ENCODE peak calls at places on chromosomes 7 and 10, in eight cellular contexts. F is retinal pigment epithelial cell, N is neural progenitor cell, G is choroid plexus epithelial cell, W is GM13976, V is AG10803, O is cardiac fibroblast, D is B cell. I is an unnamed sample.

GRCh38 chr7:11424006-11424405 is 408.0 kb downstream of the THSD7A start:
- DNase-seq in F (no peak), N (no peak), G (no peak), W (no peak), V (no peak), O (no peak), D (no peak), I (no peak)

GRCh38 chr7:35831208-35831607 is 30.4 kb downstream of the SEPTIN7 start:
- DNase-seq in F (no peak), N (peak), G (peak), W (no peak), V (peak), O (no peak), D (no peak), I (no peak)

GRCh38 chr10:114073787-114074186 is 30.1 kb downstream of the ADRB1 start:
- DNase-seq in F (no peak), N (no peak), G (no peak), W (no peak), V (no peak), O (no peak), D (no peak), I (no peak)

GRCh38 chr10:70169661-70170364 is 501 bp downstream of the SAR1A start:
- DNase-seq in F (no peak), N (peak), G (peak), W (peak), V (peak), O (no peak), D (no peak), I (no peak)

GRCh38 chr10:113552723-113553122 is at the start of gene HABP2:
- DNase-seq in F (no peak), N (no peak), G (no peak), W (no peak), V (no peak), O (no peak), D (no peak), I (no peak)

GRCh38 chr7:19619122-19619521 is 89.7 kb downstream of the POLR1F start:
- DNase-seq in F (peak), N (no peak), G (peak), W (no peak), V (no peak), O (peak), D (no peak), I (no peak)

GRCh38 chr7:68224041-68224534 is 1227.5 kb downstream of the TYW1 start:
- DNase-seq in F (no peak), N (no peak), G (no peak), W (no peak), V (no peak), O (no peak), D (no peak), I (no peak)

GRCh38 chr10:21962362-21962761 is 41.2 kb downstream of the DNAJC1 start:
- DNase-seq in F (no peak), N (no peak), G (no peak), W (no peak), V (no peak), O (no peak), D (no peak), I (no peak)

GRCh38 chr7:19284596-19285300 is 139.5 kb upstream of the FERD3L start:
- DNase-seq in F (no peak), N (no peak), G (peak), W (no peak), V (peak), O (peak), D (no peak), I (no peak)

GRCh38 chr10:17386616-17387075 is 67.7 kb downstream of the ST8SIA6 start:
- DNase-seq in F (no peak), N (no peak), G (no peak), W (no peak), V (no peak), O (peak), D (no peak), I (no peak)

GRCh38 chr10:124999433-125000365 is 57.8 kb downstream of the ZRANB1 start:
- DNase-seq in F (peak), N (no peak), G (peak), W (peak), V (peak), O (peak), D (no peak), I (no peak)

GRCh38 chr7:132171130-132171576 is 405.1 kb downstream of the PLXNA4 start:
- DNase-seq in F (no peak), N (no peak), G (no peak), W (no peak), V (peak), O (no peak), D (no peak), I (no peak)

GRCh38 chr10:121558246-121558645 is 40.0 kb downstream of the FGFR2 start:
- DNase-seq in F (no peak), N (no peak), G (no peak), W (no peak), V (no peak), O (no peak), D (no peak), I (no peak)

GRCh38 chr7:2710256-2710655 is 22.3 kb downstream of the AMZ1 start:
- DNase-seq in F (no peak), N (no peak), G (no peak), W (peak), V (no peak), O (no peak), D (peak), I (no peak)

GRCh38 chr10:13924020-13924725 is 337.4 kb downstream of the PRPF18 start:
- DNase-seq in F (no peak), N (no peak), G (peak), W (no peak), V (peak), O (peak), D (no peak), I (no peak)

GRCh38 chr10:111211756-111212155 is 134.9 kb downstream of the ADRA2A start:
- DNase-seq in F (peak), N (no peak), G (no peak), W (no peak), V (peak), O (peak), D (no peak), I (no peak)

GRCh38 chr10:818526-819220 is 112.8 kb downstream of the LARP4B start:
- DNase-seq in F (no peak), N (no peak), G (no peak), W (no peak), V (no peak), O (no peak), D (no peak), I (no peak)

GRCh38 chr10:119655566-119656001 is 4.4 kb downstream of the BAG3 start:
- DNase-seq in F (no peak), N (no peak), G (peak), W (no peak), V (peak), O (peak), D (no peak), I (no peak)

GRCh38 chr7:104767113-104767512 is 246.9 kb upstream of the KMT2E start:
- DNase-seq in F (no peak), N (no peak), G (no peak), W (no peak), V (no peak), O (no peak), D (no peak), I (no peak)

GRCh38 chr7:104772405-104772821 is 241.6 kb upstream of the KMT2E start:
- DNase-seq in F (no peak), N (peak), G (no peak), W (no peak), V (no peak), O (no peak), D (no peak), I (no peak)

DNA sequence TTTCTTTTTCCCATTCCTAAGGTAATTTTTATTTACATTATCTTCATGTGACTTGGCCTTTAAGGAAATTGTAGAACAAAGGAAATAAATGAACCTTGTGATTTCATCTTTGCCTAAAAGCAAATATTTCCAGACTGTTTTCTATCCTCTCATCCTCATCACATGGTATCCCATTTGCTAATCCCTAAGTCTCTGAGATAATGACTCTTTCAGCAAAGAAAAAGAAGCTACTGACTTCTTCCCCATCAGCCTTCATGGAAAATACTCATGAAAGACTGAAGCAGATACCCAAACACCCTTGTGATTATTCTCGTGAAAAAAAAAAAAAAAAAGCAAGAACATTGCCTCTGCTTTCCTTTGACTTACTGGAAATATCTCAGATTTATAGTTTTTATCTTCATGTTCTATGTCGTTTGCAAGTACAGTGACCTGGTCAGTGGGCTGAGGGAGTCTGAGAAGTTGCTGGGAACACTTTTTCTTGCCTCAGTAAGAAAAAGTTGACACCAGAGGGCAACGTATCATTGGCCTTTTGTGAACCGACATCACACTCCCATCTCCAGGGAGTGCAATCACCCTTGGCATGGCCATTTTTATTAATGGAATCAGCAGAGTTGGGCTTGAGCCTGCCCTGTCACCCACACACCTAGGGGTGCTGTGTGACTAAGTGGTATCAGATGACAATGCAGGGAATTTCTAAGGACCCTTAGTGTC is 246.0 kb upstream of the KMT2E start:
- DNase-seq in F (no peak), N (peak), G (no peak), W (no peak), V (no peak), O (no peak), D (no peak), I (no peak)
- TF ChIP-seq CTCF in F (no peak), N (no peak), G (no peak), W (no peak), V (no peak), O (no peak), D (no peak), I (no peak)

DNA sequence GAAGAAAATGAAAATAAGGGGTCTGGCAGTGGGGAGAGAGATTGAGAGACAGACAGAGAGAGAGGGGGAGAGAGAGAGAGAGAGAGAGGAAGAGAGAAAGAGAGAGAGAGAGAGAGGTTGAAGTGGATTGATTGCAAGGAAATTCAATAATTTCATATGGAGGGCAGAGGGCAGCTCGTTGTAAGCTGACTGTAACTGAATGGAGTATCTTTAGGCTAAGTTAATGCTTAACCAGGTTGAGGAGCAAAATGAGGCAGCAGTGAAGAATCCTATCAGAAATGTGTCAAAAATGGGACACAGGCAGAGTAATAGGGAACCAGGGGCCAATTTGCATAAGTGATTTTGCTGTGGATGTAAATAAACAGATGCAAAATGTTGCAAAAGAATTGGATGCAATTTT is 21.0 kb downstream of the BLNK start:
- DNase-seq in F (no peak), N (no peak), G (no peak), W (no peak), V (no peak), O (no peak), D (no peak), I (no peak)
- TF ChIP-seq CTCF in F (no peak), N (no peak), G (no peak), W (no peak), V (no peak), O (no peak), D (no peak), I (no peak)

GRCh38 chr7:109752068-109752467 is 1182.4 kb downstream of the DNAJB9 start:
- DNase-seq in F (no peak), N (no peak), G (no peak), W (no peak), V (no peak), O (no peak), D (no peak), I (no peak)

GRCh38 chr7:109745677-109746410 is 1176.2 kb downstream of the DNAJB9 start:
- DNase-seq in F (no peak), N (no peak), G (no peak), W (no peak), V (no peak), O (no peak), D (no peak), I (no peak)

DNA sequence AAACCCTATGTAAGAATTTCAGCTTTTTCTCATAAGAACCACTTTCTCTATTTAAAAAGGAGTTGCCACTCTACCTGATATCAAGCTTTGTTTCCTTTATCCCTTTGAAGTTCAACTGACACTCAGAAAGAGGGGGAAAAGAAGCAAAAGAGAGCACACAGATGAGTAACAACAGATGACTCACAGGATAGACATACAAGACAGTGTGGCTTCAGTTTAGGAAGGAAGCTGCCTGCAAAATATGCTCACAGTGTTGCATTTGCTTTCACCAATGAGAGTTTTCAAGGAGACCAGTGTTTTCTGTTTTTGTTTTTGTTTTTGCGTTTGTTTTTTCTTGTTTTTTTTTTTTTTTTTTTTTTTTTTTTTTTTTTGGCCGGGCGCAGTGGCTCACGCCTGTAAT is 1181.6 kb downstream of the DNAJB9 start:
- DNase-seq in F (no peak), N (no peak), G (peak), W (no peak), V (peak), O (peak), D (no peak), I (no peak)
- TF ChIP-seq CTCF in F (no peak), N (no peak), G (no peak), W (no peak), V (no peak), O (no peak), D (no peak), I (no peak)

GRCh38 chr10:89644967-89645741 is at the start of gene PANK1:
- DNase-seq in F (peak), N (peak), G (peak), W (peak), V (peak), O (peak), D (peak), I (peak)

GRCh38 chr10:89644691-89644966 is 413 bp downstream of the PANK1 start:
- DNase-seq in F (no peak), N (no peak), G (no peak), W (no peak), V (no peak), O (no peak), D (no peak), I (no peak)

GRCh38 chr10:89643431-89643811 is 1.6 kb downstream of the PANK1 start:
- DNase-seq in F (no peak), N (no peak), G (no peak), W (no peak), V (no peak), O (no peak), D (no peak), I (no peak)

GRCh38 chr10:89645742-89646172 is 715 bp upstream of the PANK1 start:
- DNase-seq in F (no peak), N (no peak), G (no peak), W (no peak), V (no peak), O (no peak), D (no peak), I (no peak)

DNA sequence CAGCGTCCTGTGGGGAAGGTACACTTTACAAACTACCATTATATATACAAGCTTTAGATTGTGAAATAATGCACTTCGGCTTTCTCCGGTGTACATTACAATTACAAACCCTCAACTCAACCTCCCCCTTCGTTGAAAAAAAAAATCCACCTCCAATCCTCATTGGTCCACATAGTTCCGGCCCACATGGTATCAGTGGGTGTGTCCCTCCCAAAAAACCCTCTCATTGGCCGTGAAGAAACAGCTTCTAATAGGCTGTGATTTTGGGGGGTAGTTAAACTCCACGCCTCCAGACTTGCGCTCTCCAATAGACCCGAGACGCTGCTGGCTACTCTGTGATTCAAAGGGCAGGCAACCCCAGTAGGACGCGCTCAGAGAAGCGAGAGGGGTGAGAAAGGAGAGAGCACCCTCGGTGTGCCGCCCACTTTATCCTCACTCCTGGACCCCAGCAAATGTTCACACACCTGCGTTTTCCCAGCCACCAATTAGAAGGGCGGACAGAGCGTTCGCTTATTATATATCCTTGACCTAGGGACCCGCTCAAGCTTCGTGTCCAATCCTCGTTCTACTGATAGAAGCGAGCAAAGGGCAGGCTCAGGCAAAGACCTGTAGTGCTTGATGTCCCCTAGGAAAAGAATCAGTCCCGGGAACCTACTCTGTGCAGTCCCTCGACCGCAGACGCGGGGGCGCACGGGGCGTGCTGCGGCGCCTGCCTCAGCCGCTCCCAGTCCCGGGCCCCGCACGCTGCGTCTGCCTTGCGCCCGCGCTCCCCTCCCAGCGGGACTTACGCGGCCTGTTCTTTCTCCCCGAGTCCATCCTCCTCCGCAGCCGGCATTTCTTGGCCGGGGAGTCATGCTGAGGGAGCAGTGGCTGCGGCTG is 991 bp downstream of the PANK1 start:
- DNase-seq in F (peak), N (peak), G (peak), W (peak), V (peak), O (peak), D (peak), I (peak)
- TF ChIP-seq CTCF in F (no peak), N (peak), G (no peak), W (no peak), V (peak), O (no peak), D (no peak), I (no peak)

GRCh38 chr10:10497245-10497644 is 520.4 kb upstream of the CELF2 start:
- DNase-seq in F (no peak), N (no peak), G (no peak), W (no peak), V (no peak), O (no peak), D (no peak), I (no peak)
- TF ChIP-seq CTCF in F (no peak), N (peak), G (no peak), W (no peak), V (no peak), O (no peak), D (no peak), I (no peak)

DNA sequence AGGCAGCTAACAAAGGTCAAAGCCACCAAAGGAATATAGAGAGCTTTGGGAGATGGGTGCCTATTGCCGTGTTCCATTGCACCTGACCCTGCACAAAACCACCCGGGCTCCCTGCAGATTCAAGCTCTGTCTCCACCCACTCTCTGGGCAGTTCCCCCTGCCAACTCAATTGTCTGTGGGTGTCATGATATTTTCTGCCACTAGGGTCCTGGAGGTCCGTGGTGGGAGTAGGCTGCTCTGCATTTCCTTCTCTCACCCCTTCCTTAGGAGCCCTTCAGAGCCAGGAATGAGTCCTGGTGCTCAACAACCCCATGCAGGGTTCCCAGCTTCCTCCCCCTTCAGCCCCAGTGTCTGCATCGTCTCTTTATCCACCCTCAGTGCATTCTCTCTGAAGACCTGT is 34.1 kb downstream of the PNLIPRP2 start:
- DNase-seq in F (no peak), N (peak), G (no peak), W (no peak), V (no peak), O (no peak), D (no peak), I (no peak)
- TF ChIP-seq CTCF in F (peak), N (peak), G (peak), W (no peak), V (peak), O (peak), D (no peak), I (peak)

GRCh38 chr7:101156277-101156676 is 2.0 kb downstream of the AP1S1 start:
- DNase-seq in F (no peak), N (no peak), G (peak), W (no peak), V (no peak), O (peak), D (no peak), I (no peak)
- TF ChIP-seq CTCF in F (peak), N (no peak), G (peak), W (no peak), V (peak), O (peak), D (no peak), I (no peak)

GRCh38 chr10:52043811-52044210 is 270.3 kb upstream of the DKK1 start:
- DNase-seq in F (no peak), N (peak), G (no peak), W (no peak), V (no peak), O (no peak), D (no peak), I (no peak)

GRCh38 chr10:52040486-52040885 is 273.6 kb upstream of the DKK1 start:
- DNase-seq in F (no peak), N (no peak), G (no peak), W (no peak), V (no peak), O (no peak), D (no peak), I (no peak)
- TF ChIP-seq CTCF in F (no peak), N (no peak), G (no peak), W (no peak), V (no peak), O (no peak), D (no peak), I (no peak)

GRCh38 chr10:24513155-24513554 is 210.5 kb downstream of the ARHGAP21 start:
- DNase-seq in F (no peak), N (peak), G (peak), W (no peak), V (peak), O (peak), D (no peak), I (no peak)
- TF ChIP-seq CTCF in F (peak), N (peak), G (peak), W (no peak), V (peak), O (peak), D (no peak), I (no peak)

GRCh38 chr7:84757756-84758155 is 429.1 kb downstream of the SEMA3D start:
- DNase-seq in F (no peak), N (no peak), G (peak), W (no peak), V (no peak), O (no peak), D (no peak), I (no peak)
- TF ChIP-seq CTCF in F (no peak), N (no peak), G (no peak), W (no peak), V (no peak), O (no peak), D (no peak), I (no peak)

I was measured in CD14-positive monocyte.